ENCODE peak calls at places on chromosomes 3 and 15, in seven cellular contexts. L, P, B, J, X, D and Q are unnamed samples.
A peak's percentile ranks its signal among the peaks of the same experiment; 100 is the strongest.

GRCh38 chr3:51354766-51355615 is 30.1 kb upstream of the MANF start:
- DNase-seq in D (no peak), J (no peak), B (peak; percentile 71), X (no peak), P (no peak), L (peak; percentile 15), Q (no peak)

GRCh38 chr3:122973893-122974615 is 53.5 kb downstream of the SEMA5B start:
- DNase-seq in L (no peak), P (no peak), D (no peak), X (no peak), J (no peak), B (no peak), Q (peak; percentile 77)

GRCh38 chr3:106332884-106333283 is 464.1 kb upstream of the CBLB start:
- DNase-seq in P (no peak), B (no peak), L (no peak), D (no peak), J (peak; percentile 10), X (no peak), Q (no peak)

GRCh38 chr3:70392227-70392626 is 79.8 kb upstream of the MDFIC2 start:
- DNase-seq in B (no peak), L (no peak), J (no peak), D (no peak), P (no peak), X (no peak), Q (no peak)

GRCh38 chr15:100959066-100960050 is 40.2 kb downstream of the LRRK1 start:
- DNase-seq in B (no peak), L (no peak), P (no peak), X (no peak), D (peak; percentile 83), J (no peak), Q (no peak)

GRCh38 chr3:20563985-20564384 is 378.0 kb upstream of the SGO1 start:
- DNase-seq in P (no peak), D (no peak), L (no peak), X (no peak), B (no peak), J (no peak), Q (no peak)

GRCh38 chr15:68821190-68821897 is 649 bp upstream of the ANP32A start:
- DNase-seq in B (no peak), D (peak; percentile 27), P (no peak), L (peak; percentile 61), J (no peak), X (no peak), Q (no peak)

GRCh38 chr3:149820183-149820582 is 7.2 kb downstream of the RNF13 start:
- DNase-seq in X (no peak), B (no peak), L (no peak), P (peak; percentile 35), J (no peak), D (no peak), Q (no peak)

GRCh38 chr3:157429703-157430102 is 6.9 kb upstream of the PTX3 start:
- DNase-seq in D (no peak), X (no peak), P (no peak), J (peak; percentile 51), B (no peak), L (no peak), Q (no peak)

GRCh38 chr3:76470285-76470684 is 569.6 kb upstream of the ROBO2 start:
- DNase-seq in J (peak; percentile 95), X (no peak), L (no peak), P (no peak), B (no peak), D (no peak), Q (no peak)

GRCh38 chr3:108073712-108074431 is 17.0 kb downstream of the CD47 start:
- DNase-seq in D (no peak), P (no peak), X (no peak), B (no peak), L (no peak), J (peak; percentile 19), Q (no peak)

GRCh38 chr15:57152133-57152532 is 224.2 kb upstream of the CGNL1 start:
- DNase-seq in P (no peak), B (no peak), X (no peak), L (no peak), D (no peak), J (no peak), Q (no peak)

GRCh38 chr3:15309662-15310335 is 22.6 kb downstream of the SH3BP5 start:
- DNase-seq in D (no peak), B (no peak), X (no peak), L (peak; percentile 58), J (no peak), P (no peak), Q (no peak)

GRCh38 chr3:21421096-21421495 is 329.9 kb downstream of the ZNF385D start:
- DNase-seq in B (no peak), P (no peak), X (no peak), J (no peak), D (no peak), L (no peak), Q (no peak)

GRCh38 chr3:136513367-136513766 is 238.8 kb downstream of the STAG1 start:
- DNase-seq in X (no peak), D (no peak), L (no peak), B (no peak), J (no peak), P (no peak), Q (no peak)

GRCh38 chr3:136518102-136518501 is 234.1 kb downstream of the STAG1 start:
- DNase-seq in X (no peak), L (no peak), D (no peak), B (no peak), P (no peak), J (no peak), Q (no peak)

GRCh38 chr3:136516095-136516494 is 236.1 kb downstream of the STAG1 start:
- DNase-seq in J (no peak), D (no peak), X (no peak), P (no peak), B (no peak), L (no peak), Q (no peak)

GRCh38 chr3:136512391-136512790 is 239.8 kb downstream of the STAG1 start:
- DNase-seq in P (no peak), J (peak; percentile 68), X (no peak), D (no peak), L (no peak), B (no peak), Q (no peak)
- H3K4me3 ChIP-seq in P (no peak overlapping the region), J (no peak overlapping the region), X (no peak overlapping the region), D (no peak overlapping the region), L (no peak overlapping the region), B (no peak overlapping the region), Q (no peak overlapping the region)

GRCh38 chr3:61563614-61564404 is 2.4 kb downstream of the PTPRG start:
- DNase-seq in B (no peak), J (no peak), P (no peak), X (no peak), D (no peak), L (no peak), Q (no peak)

GRCh38 chr3:61562810-61563613 is 1.6 kb downstream of the PTPRG start:
- DNase-seq in J (peak; percentile 35), P (no peak), L (peak; percentile 72), B (no peak), X (peak; percentile 18), D (peak; percentile 7), Q (peak; percentile 47)

GRCh38 chr3:61562042-61562809 is 855 bp downstream of the PTPRG start:
- DNase-seq in D (peak; percentile 10), P (no peak), X (no peak), L (peak; percentile 65), J (peak; percentile 31), B (no peak), Q (peak; percentile 32)

GRCh38 chr3:61565569-61565968 is 4.2 kb downstream of the PTPRG start:
- DNase-seq in D (no peak), L (no peak), P (no peak), B (no peak), J (peak; percentile 28), X (no peak), Q (no peak)

DNA sequence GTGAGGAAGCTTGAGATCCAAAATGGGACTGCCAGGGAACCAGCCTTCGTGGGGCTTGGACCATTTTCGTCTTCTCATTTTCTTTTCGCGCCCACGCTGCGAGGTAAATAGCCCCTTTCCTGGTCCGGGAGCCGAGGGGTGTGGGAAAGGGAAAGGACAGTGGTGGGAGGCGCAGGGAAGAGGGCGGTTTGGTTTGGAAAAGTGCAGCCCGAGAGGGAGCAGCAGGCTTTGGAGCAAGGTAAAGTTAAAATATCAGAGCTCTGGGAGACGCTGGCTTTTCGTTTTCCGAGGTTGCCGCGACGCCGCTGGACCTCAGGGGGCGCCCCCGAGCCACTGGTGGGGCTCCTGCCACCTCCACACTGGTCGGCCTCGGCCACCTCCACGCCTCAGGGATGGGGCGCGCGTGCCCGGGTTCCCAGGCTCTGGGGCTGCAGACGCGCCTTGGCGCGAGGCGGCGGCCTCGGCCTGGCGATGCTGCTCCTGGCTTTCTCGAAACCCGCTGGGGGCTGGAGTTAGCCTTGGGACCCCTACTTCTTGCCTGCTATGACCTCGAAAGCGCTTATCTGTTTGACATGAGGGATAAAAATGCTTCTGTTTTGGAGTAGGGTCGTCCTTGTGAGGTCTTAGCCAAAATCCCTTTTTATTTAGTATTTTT is 3.2 kb downstream of the PTPRG start:
- DNase-seq in B (peak; percentile 90), L (peak; percentile 92), P (no peak), J (peak; percentile 61), X (peak; percentile 77), D (no peak), Q (peak; percentile 90)
- H3K27ac ChIP-seq in B (peak overlapping the region; percentile 97), L (peak overlapping the region; percentile 94), P (no peak overlapping the region), J (peak overlapping the region; percentile 51), X (peak overlapping the region; percentile 96), D (no peak overlapping the region), Q (peak overlapping the region; percentile 98)

DNA sequence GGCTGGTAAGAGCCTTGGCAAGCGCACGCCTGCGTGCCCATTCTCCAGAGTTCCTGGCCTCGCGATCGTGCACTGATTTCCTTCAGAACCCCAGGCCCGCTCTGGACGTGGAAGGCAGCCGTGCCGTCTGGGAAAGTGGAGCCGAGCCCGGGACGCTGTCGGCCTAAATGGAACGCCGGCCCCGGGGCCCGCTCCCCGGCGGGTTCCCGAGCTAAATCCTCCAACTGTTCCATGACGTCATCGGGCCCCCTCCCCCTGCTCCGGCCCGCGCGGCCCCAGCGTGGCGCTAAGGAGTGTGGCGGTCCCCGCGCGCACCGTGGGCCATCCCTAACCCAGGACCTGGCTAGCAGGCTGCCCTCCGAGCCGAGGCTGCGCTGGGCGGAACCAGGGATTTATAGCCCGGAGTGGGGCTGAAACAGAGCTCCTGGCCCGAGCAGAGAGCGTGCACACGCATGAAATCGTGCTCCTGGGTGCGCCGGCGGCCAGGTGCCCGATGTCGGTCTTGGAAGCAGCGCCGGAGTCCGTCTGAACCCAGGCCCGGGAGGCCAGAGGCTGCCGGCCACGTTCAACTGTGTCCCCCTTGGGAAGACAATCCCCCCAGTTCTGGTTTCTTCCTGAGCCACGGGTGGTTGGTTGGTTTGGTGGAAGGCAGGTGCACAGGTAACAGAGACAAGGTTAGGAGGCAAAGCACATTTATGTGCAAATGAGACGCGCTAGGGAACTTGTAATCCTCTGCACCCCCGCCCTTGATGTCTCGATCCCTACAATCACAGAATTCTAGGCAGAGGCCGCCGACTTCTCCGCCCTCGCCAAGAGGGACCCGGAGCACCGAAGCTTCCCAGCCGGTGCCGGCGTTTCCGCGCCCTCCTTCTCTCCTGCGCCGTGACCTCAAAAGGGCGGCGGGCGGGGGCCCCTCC is 84.9 kb upstream of the ETV5 start:
- DNase-seq in B (no peak), J (no peak), D (no peak), P (no peak), X (no peak), L (no peak), Q (peak; percentile 41)
- TF ChIP-seq POLR2A in B (no peak), J (no peak), D (no peak), P (no peak), X (no peak), L (no peak), Q (no peak)

DNA sequence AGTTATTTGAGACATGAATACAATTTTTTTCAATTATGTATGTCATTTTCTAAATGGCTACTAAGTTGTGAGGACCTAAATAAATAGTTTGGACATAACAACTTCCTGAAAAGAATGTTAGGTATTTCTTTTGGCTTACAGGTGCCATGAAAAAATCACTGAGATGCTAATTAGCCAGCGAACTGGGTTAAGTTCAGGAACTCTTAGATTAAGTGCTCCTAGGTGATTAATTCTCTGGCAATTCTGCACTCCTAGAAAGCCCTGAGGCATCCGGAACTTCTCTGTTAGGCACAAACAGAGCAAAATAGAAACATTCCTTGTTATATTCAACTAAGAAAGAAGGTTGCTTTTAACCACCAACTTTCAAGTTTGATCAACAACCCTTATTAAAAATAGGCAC is 192.3 kb downstream of the STAG1 start:
- DNase-seq in L (no peak), J (no peak), P (no peak), B (no peak), X (no peak), D (no peak), Q (no peak)
- H3K4me3 ChIP-seq in L (no peak overlapping the region), J (no peak overlapping the region), P (no peak overlapping the region), B (no peak overlapping the region), X (no peak overlapping the region), D (no peak overlapping the region), Q (no peak overlapping the region)